ENCODE peak calls at places on chromosomes 6 and 20, in six cellular contexts. L is IMR-90, V is right lobe of liver, G is ovary, Y is B cell, K is left ventricle myocardium inferior. T is an unnamed sample.

GRCh38 chr20:58718121-58718563 is 25.5 kb downstream of the NPEPL1 start:
- DNase-seq in K (no peak), Y (no peak), G (no peak), L (no peak), V (peak), T (no peak)

GRCh38 chr6:68368845-68369244 is 266.2 kb upstream of the ADGRB3 start:
- DNase-seq in Y (no peak), V (no peak), K (no peak), G (no peak), L (no peak), T (no peak)

GRCh38 chr6:112592159-112592558 is 245.0 kb downstream of the RFPL4B start:
- DNase-seq in Y (no peak), K (no peak), G (no peak), V (no peak), L (peak), T (no peak)

GRCh38 chr20:16576219-16576618 is 3.0 kb upstream of the KIF16B start:
- DNase-seq in V (no peak), L (no peak), Y (no peak), G (no peak), K (no peak), T (no peak)

GRCh38 chr20:1283522-1284210 is 17.6 kb downstream of the SNPH start:
- DNase-seq in K (no peak), L (peak), G (no peak), Y (no peak), V (no peak), T (no peak)

GRCh38 chr6:168136001-168136400 is 57.0 kb upstream of the FRMD1 start:
- DNase-seq in Y (peak), L (no peak), V (no peak), K (no peak), G (no peak), T (no peak)

GRCh38 chr20:35004051-35004725 is 48.5 kb downstream of the MYH7B start:
- DNase-seq in K (peak), L (no peak), G (peak), V (peak), Y (peak), T (no peak)

GRCh38 chr6:72787521-72788031 is 165.7 kb downstream of the KCNQ5 start:
- DNase-seq in G (no peak), L (peak), Y (no peak), K (no peak), V (no peak), T (no peak)

GRCh38 chr6:87105823-87106222 is 10.9 kb upstream of the CGA start:
- DNase-seq in V (no peak), G (no peak), K (no peak), Y (no peak), L (peak), T (no peak)

GRCh38 chr6:161100072-161100471 is 108.5 kb downstream of the MAP3K4 start:
- DNase-seq in V (no peak), Y (no peak), L (no peak), K (no peak), G (no peak), T (no peak)

GRCh38 chr6:33105386-33105785 is 29.6 kb downstream of the HLA-DPB1 start:
- DNase-seq in V (no peak), L (no peak), Y (no peak), K (no peak), G (no peak), T (no peak)

GRCh38 chr6:33103776-33104175 is 28.0 kb downstream of the HLA-DPB1 start:
- DNase-seq in L (no peak), Y (no peak), G (no peak), V (no peak), K (no peak), T (no peak)

GRCh38 chr6:33108307-33108706 is 32.5 kb downstream of the HLA-DPB1 start:
- DNase-seq in G (no peak), K (no peak), L (no peak), V (no peak), Y (no peak), T (no peak)

GRCh38 chr6:33104893-33105292 is 29.1 kb downstream of the HLA-DPB1 start:
- DNase-seq in L (no peak), Y (no peak), V (no peak), K (no peak), G (no peak), T (no peak)

GRCh38 chr6:33105916-33106871 is 30.4 kb downstream of the HLA-DPB1 start:
- DNase-seq in Y (no peak), L (no peak), K (no peak), V (no peak), G (no peak), T (no peak)
- TF ChIP-seq CTCF in Y (no peak), L (no peak), K (no peak), V (no peak), G (no peak), T (no peak)

DNA sequence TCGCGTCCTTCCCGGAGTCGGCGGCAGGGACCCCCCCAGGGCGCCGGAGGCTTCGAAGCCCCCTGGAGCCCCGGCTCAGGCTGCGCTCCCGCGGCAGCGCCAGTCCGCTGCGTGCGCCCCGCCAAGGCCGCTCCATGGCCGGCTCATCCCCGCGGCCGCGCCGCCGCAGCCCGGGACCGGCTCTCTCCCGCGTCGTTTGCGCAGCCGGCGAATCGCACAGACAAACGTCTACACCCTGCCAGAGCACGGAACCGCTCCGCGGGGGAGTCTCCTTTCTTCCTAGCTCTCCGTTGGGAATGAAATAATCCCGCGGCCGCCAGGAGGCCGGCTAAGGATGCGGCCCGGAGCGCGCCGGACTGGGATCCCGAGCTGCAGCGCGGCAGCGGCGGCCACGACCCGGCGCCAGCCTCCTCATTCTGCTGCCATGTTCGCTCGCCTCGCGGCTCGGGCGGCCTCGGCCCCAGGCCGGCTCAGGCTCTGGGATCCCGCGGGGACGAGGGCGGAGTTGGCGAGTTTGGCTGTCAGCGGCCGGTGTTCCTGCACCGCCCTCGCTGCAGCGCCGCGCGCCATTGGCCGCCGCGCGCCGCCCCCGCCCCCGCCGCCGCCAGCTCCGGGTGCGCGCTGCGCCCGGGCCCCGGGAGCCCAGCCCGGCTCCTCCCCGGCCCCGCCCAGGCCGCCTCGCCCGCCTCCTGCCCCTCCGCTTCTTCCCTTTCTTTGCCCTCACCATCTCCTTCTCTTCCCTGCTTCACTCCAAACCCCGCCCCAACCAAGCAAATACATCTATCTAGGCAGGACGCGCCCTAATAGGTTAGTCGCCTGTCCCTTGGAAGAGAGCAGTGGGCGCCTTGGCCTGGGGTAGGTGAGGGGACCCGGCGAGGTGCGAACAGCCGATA is at the start of gene GFOD1:
- DNase-seq in L (peak), Y (peak), K (peak), V (peak), G (peak), T (peak)
- TF ChIP-seq CTCF in L (peak), Y (no peak), K (peak), V (no peak), G (no peak), T (no peak)

GRCh38 chr20:51452734-51453133 is 89.8 kb downstream of the NFATC2 start:
- DNase-seq in K (no peak), Y (no peak), V (peak), L (no peak), G (peak), T (no peak)

GRCh38 chr20:51450984-51451383 is 91.5 kb downstream of the NFATC2 start:
- DNase-seq in G (no peak), Y (no peak), V (peak), K (no peak), L (no peak), T (no peak)

GRCh38 chr20:51452091-51452613 is 90.4 kb downstream of the NFATC2 start:
- DNase-seq in Y (no peak), L (no peak), K (no peak), G (peak), V (peak), T (no peak)

GRCh38 chr20:51450221-51450712 is 92.3 kb downstream of the NFATC2 start:
- DNase-seq in L (no peak), K (no peak), V (no peak), G (no peak), Y (no peak), T (no peak)

DNA sequence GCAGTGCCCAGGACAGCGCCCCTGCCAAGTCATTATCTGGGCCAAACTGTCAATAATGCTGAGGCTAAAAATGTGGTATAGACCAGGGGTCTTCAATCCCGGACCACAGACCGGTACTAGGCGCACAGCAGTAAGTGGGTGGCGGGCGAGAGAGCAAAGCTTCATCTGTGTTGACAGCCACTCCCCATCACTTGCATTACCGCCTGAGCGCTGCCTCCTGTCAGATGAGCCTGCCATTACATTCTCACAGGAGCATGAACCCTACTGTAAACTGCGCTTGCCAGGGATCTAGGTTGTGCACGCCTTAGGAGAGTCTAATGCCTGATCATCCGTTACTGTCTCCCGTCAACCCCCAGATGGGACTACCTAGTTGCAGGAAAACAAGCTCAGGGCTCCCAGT is 91.0 kb downstream of the NFATC2 start:
- DNase-seq in G (no peak), K (no peak), V (peak), Y (no peak), L (no peak), T (no peak)
- TF ChIP-seq CTCF in G (no peak), K (no peak), V (no peak), Y (no peak), L (no peak), T (no peak)

DNA sequence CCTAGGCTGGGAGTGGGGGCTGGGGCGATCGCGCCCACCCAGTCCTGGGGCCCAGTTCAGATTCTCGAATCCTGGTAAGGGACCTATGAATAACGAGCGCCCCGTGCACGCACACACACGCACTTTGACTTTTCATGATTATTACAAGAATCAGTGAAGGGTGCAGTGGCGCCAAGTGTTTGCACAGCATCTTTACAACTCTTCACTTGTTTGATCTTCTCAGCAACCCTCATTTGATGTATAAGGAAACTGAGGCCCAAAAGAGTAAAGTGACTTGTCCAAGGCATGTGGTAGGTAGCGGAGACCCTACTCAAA is 863 bp upstream of the LRFN2 start:
- DNase-seq in Y (no peak), K (no peak), G (no peak), L (no peak), V (no peak), T (no peak)
- TF ChIP-seq CTCF in Y (no peak), K (no peak), G (no peak), L (no peak), V (no peak), T (peak)

DNA sequence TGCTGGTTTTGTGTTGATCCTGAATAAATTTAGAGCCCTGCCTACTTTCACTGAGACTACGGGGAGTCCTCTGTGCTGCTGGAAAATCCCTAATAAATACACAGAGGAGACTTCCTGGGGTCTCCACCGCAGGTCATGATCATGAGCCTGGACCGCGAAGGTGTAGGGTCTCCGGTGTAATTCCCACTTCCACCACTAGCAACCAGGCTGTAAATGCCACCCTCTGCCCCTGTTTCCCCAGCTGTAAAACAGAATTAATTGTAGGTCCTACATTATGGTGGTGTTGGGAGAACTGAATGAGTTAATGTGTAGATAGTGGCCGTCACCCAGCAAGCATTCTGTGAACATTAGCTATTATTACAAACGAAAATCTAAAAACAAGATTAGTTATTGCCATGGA is 191.6 kb upstream of the THBS2 start:
- DNase-seq in G (no peak), Y (no peak), L (no peak), V (no peak), K (no peak), T (no peak)
- TF ChIP-seq CTCF in G (no peak), Y (no peak), L (no peak), V (no peak), K (no peak), T (no peak)

T was measured in GM13977.